ENCODE peak calls at places on chromosomes 13 and 19, in six cellular contexts. Z is Calu3, O is activated T-cell treated with anti-CD3 and anti-CD28 coated beads for 4 hours, E is SK-MEL-5, Q is EL, I is GM23248. S is an unnamed sample.

GRCh38 chr19:10223488-10224213 is 7.5 kb downstream of the S1PR2 start:
- DNase-seq in Q (no peak), Z (no peak), I (no peak), E (no peak), O (no peak), S (no peak)

GRCh38 chr13:74229242-74229641 is 95.0 kb upstream of the KLF12 start:
- DNase-seq in Z (no peak), O (no peak), E (no peak), Q (no peak), I (no peak), S (no peak)

GRCh38 chr19:10116085-10116865 is 3.4 kb downstream of the EIF3G start:
- DNase-seq in Z (no peak), Q (no peak), O (no peak), I (peak), E (no peak), S (no peak)

GRCh38 chr19:39351537-39352037 is 9.4 kb downstream of the SAMD4B start:
- DNase-seq in E (peak), Q (peak), I (peak), O (no peak), Z (no peak), S (no peak)

GRCh38 chr13:29707876-29708543 is 112.5 kb upstream of the SLC7A1 start:
- DNase-seq in Q (peak), Z (peak), O (peak), I (peak), E (peak), S (peak)

GRCh38 chr13:102870677-102871415 is 25.0 kb downstream of the ERCC5 start:
- DNase-seq in Z (peak), O (peak), Q (peak), E (peak), I (peak), S (peak)

GRCh38 chr19:50209131-50209530 is 5.7 kb downstream of the MYH14 start:
- DNase-seq in I (no peak), Z (no peak), Q (no peak), O (no peak), E (no peak), S (no peak)

GRCh38 chr19:54444737-54445136 is 4.3 kb upstream of the LENG8 start:
- DNase-seq in Z (no peak), E (no peak), I (no peak), O (no peak), Q (no peak), S (no peak)

GRCh38 chr19:6662692-6663091 is 7.3 kb downstream of the TNFSF14 start:
- DNase-seq in O (no peak), I (no peak), E (no peak), Q (no peak), Z (no peak), S (no peak)